ENCODE peak calls at places on chromosomes 4 and X, in five cellular contexts. A is nephron progenitor cell; Q is non-pigmented ciliary epithelial cell; L is NCI-H2029; R is activated CD4-positive, alpha-beta T cell treated with anti-CD3 and anti-CD28 coated beads, Interleukin-2, amount 10 ng/mL, durations not matched to agents 7 days and 5 days. K is an unnamed sample.

GRCh38 chr4:163679189-163679588 is 184.7 kb downstream of the TMA16 start:
- DNase-seq in L (no peak), A (no peak), Q (no peak), R (no peak), K (peak; percentile 20)

GRCh38 chr4:150583287-150584197 is 1.6 kb downstream of the MAB21L2 start:
- DNase-seq in L (no peak), A (peak; percentile 55), R (no peak), Q (no peak), K (no peak)

GRCh38 chrX:33908074-33908473 is 224.0 kb downstream of the FAM47A start:
- DNase-seq in A (no peak), Q (no peak), L (no peak), R (no peak), K (no peak)

GRCh38 chr4:78951862-78952472 is 12.7 kb upstream of the PAQR3 start:
- DNase-seq in Q (no peak), L (peak; percentile 4), A (peak; percentile 36), R (peak; percentile 52), K (peak; percentile 39)

GRCh38 chr4:52751349-52751911 is at the start of gene ERVMER34-1:
- DNase-seq in L (peak; percentile 38), Q (no peak), A (peak; percentile 64), R (no peak), K (peak; percentile 94)

GRCh38 chr4:60452259-60452658 is 747.9 kb upstream of the ADGRL3 start:
- DNase-seq in R (no peak), A (no peak), L (no peak), Q (no peak), K (no peak)

GRCh38 chrX:40099046-40099968 is 1.5 kb upstream of the BCOR start:
- DNase-seq in R (peak; percentile 63), A (peak; percentile 50), L (peak; percentile 43), Q (no peak), K (no peak)

GRCh38 chr4:75985116-75985515 is 5.6 kb downstream of the SDAD1 start:
- DNase-seq in Q (peak; percentile 79), A (no peak), R (no peak), L (no peak), K (no peak)

GRCh38 chrX:41313419-41313818 is 20.5 kb upstream of the DDX3X start:
- DNase-seq in L (no peak), R (no peak), Q (no peak), A (no peak), K (no peak)

GRCh38 chr4:132056466-132056865 is 1092.6 kb upstream of the PCDH10 start:
- DNase-seq in Q (no peak), A (no peak), L (no peak), R (no peak), K (no peak)

GRCh38 chrX:47683171-47684145 is 24.5 kb upstream of the UXT start:
- DNase-seq in R (no peak), Q (no peak), A (no peak), L (no peak), K (no peak)

GRCh38 chrX:118847676-118848075 is 24.1 kb downstream of the ZCCHC12 start:
- DNase-seq in Q (no peak), L (peak; percentile 34), R (peak; percentile 10), A (no peak), K (peak; percentile 37)

GRCh38 chr4:5893013-5893580 is at the start of gene CRMP1:
- DNase-seq in Q (no peak), L (peak; percentile 82), R (no peak), A (peak; percentile 85), K (peak; percentile 96)

GRCh38 chrX:69173906-69174305 is 8.7 kb upstream of the PJA1 start:
- DNase-seq in R (no peak), A (peak; percentile 42), L (no peak), Q (no peak), K (peak; percentile 24)

GRCh38 chrX:123959281-123960063 is 2.0 kb upstream of the STAG2 start:
- DNase-seq in R (peak; percentile 18), Q (no peak), A (peak; percentile 31), L (no peak), K (peak; percentile 15)

GRCh38 chrX:68163446-68163845 is 269.8 kb downstream of the OPHN1 start:
- DNase-seq in L (no peak), R (no peak), A (no peak), Q (no peak), K (no peak)

GRCh38 chrX:19964017-19964710 is 26.7 kb downstream of the BCLAF3 start:
- DNase-seq in L (no peak), Q (no peak), A (no peak), R (peak; percentile 19), K (no peak)

GRCh38 chrX:68685722-68686683 is 38.5 kb downstream of the STARD8 start:
- DNase-seq in A (peak; percentile 67), L (no peak), R (peak; percentile 7), Q (no peak), K (peak; percentile 60)

GRCh38 chr4:168917150-168917779 is 92.8 kb downstream of the CBR4 start:
- DNase-seq in Q (no peak), A (no peak), R (peak; percentile 21), L (no peak), K (peak; percentile 26)

GRCh38 chr4:175453456-175453855 is 358.6 kb downstream of the GPM6A start:
- DNase-seq in Q (no peak), L (no peak), R (no peak), A (no peak), K (no peak)

GRCh38 chr4:86556791-86557415 is 37.2 kb upstream of the PTPN13 start:
- DNase-seq in Q (no peak), R (no peak), L (no peak), A (no peak), K (no peak)

GRCh38 chrX:120769576-120770341 is 105.9 kb downstream of the CT47B1 start:
- DNase-seq in R (peak; percentile 23), L (peak; percentile 45), A (no peak), Q (no peak), K (peak; percentile 7)

GRCh38 chrX:68994883-68995255 is 166.0 kb downstream of the EFNB1 start:
- DNase-seq in Q (no peak), A (no peak), R (no peak), L (no peak), K (no peak)

GRCh38 chrX:153349952-153350351 is 16.0 kb downstream of the ZNF275 start:
- DNase-seq in A (no peak), R (no peak), L (no peak), Q (no peak), K (no peak)

GRCh38 chr4:52979020-52979419 is 116.9 kb downstream of the RASL11B start:
- DNase-seq in L (no peak), A (no peak), Q (no peak), R (no peak), K (no peak)

GRCh38 chr4:147927377-147928137 is 195.7 kb downstream of the ARHGAP10 start:
- DNase-seq in A (no peak), R (no peak), Q (peak; percentile 15), L (no peak), K (no peak)

GRCh38 chr4:56684320-56684719 is 3.2 kb upstream of the HOPX start:
- DNase-seq in R (no peak), A (no peak), L (no peak), Q (no peak), K (no peak)

GRCh38 chr4:76691767-76692689 is 205.9 kb downstream of the SOWAHB start:
- DNase-seq in A (no peak), L (no peak), R (no peak), Q (no peak), K (no peak)

GRCh38 chr4:85823295-85823694 is 348.3 kb downstream of the ARHGAP24 start:
- DNase-seq in Q (no peak), A (no peak), R (no peak), L (peak; percentile 37), K (peak; percentile 20)